ENCODE peak calls at places on chromosomes 13 and 19, in five cellular contexts. L is SK-N-SH, B is H1, T is GM12891, G is HepG2. N is an unnamed sample.

GRCh38 chr19:19562665-19563347 is 24.7 kb downstream of the CILP2 start:
- DNase-seq in T (no peak), G (no peak), L (no peak), B (no peak), N (no peak)

GRCh38 chr13:24459234-24459633 is 53.3 kb downstream of the PARP4 start:
- DNase-seq in G (no peak), T (peak), B (no peak), L (no peak), N (no peak)

GRCh38 chr13:28529836-28530235 is 34.9 kb upstream of the FLT1 start:
- DNase-seq in B (no peak), L (no peak), G (no peak), T (no peak), N (no peak)

GRCh38 chr13:22402682-22403081 is 731.8 kb downstream of the FGF9 start:
- DNase-seq in L (no peak), T (no peak), G (no peak), B (no peak), N (no peak)

GRCh38 chr13:108902557-108903155 is 273.2 kb downstream of the MYO16 start:
- DNase-seq in T (no peak), L (no peak), B (no peak), G (no peak), N (no peak)

GRCh38 chr13:102235689-102236088 is 166.2 kb downstream of the FGF14 start:
- DNase-seq in T (no peak), L (no peak), G (no peak), B (no peak), N (no peak)

GRCh38 chr19:22030680-22031079 is 19.9 kb upstream of the ZNF208 start:
- DNase-seq in B (no peak), L (no peak), T (no peak), G (no peak), N (no peak)

GRCh38 chr19:751501-752341 is 809 bp downstream of the MISP start:
- DNase-seq in B (no peak), L (peak), G (peak), T (no peak), N (no peak)

GRCh38 chr13:35872369-35872768 is 258.8 kb downstream of the DCLK1 start:
- DNase-seq in L (no peak), T (no peak), G (no peak), B (no peak), N (no peak)

GRCh38 chr13:35876601-35877000 is 254.6 kb downstream of the DCLK1 start:
- DNase-seq in G (no peak), T (no peak), B (no peak), L (no peak), N (no peak)

GRCh38 chr13:35879111-35879510 is 252.1 kb downstream of the DCLK1 start:
- DNase-seq in T (no peak), B (no peak), G (no peak), L (no peak), N (no peak)

GRCh38 chr13:35871561-35871960 is 259.6 kb downstream of the DCLK1 start:
- DNase-seq in L (no peak), G (no peak), T (no peak), B (no peak), N (no peak)

DNA sequence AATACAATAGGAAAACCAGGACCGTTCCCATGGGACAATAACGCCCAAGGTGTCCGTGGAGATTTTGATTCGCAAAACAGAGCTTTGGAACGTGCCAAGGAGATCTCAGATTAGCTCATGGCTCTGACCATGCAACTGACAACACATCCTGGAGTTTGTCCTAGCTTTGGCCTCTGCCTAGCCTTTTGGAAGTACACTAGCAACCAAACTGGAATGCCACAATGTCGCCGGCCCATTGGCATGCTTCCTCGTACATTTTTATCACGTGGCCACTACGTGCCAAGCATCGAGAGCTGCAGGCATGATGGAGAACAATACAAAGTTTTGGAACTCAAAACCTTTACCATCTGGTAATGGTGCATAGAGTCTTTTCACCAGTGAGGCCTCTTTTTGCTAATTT is 256.5 kb downstream of the DCLK1 start:
- DNase-seq in L (no peak), T (no peak), G (no peak), B (no peak), N (no peak)
- TF ChIP-seq POLR2AphosphoS5 in L (no peak), T (no peak), G (no peak), B (no peak), N (no peak)

GRCh38 chr19:35204799-35205732 is 23.5 kb downstream of the FAM187B start:
- DNase-seq in L (no peak), T (peak), G (no peak), B (no peak), N (no peak)
- TF ChIP-seq TAF1 in L (no peak), T (no peak), G (no peak), B (no peak), N (no peak)

DNA sequence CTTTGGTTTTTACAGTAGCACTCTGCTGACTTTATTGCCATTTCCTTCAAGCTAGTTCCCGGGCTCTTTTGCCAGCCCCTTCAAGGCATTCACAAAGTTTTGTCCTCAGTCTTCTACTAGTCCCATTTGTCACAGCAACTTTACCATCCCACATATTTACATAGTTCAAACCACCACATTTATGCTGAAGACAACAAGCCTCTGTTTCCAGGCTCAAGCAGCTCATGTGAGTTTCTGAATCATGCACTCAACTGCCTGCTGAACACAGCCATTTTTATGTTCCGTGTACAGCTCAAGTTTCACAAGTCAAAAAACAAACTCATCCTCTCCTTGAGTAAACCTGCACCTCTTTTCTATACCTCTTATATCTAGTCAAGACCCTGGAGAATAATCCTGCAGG is 977.0 kb upstream of the SLC10A2 start:
- DNase-seq in B (no peak), G (no peak), T (no peak), L (no peak), N (no peak)
- TF ChIP-seq POLR2AphosphoS5 in B (no peak), G (no peak), T (no peak), L (no peak), N (no peak)

DNA sequence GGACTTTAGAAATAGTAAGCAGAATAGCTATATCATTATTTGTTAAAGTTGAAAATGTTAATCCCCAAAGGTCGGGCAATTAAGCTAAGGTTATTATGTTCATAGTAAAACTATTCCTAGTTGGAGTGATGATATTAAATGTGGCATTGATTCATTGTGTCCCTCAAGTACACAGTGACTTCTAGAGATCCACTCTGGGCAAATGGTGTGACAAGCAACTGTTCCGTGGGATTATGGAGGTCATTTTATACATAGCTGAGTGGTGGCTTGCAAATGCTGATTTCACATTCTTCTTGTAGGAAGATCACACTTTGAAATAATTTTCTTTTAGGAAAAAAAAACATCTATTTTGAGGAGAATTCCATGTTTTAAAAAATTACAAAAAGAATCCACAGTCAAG is 317.8 kb downstream of the ATP8A2 start:
- DNase-seq in B (no peak), G (no peak), T (no peak), L (no peak), N (no peak)
- TF ChIP-seq TAF1 in B (no peak), G (no peak), T (no peak), L (no peak), N (no peak)

GRCh38 chr19:49436381-49437017 is 4.8 kb downstream of the SLC17A7 start:
- DNase-seq in G (no peak), B (peak), L (peak), T (no peak), N (no peak)
- TF ChIP-seq POLR2AphosphoS5 in G (no peak), B (no peak), L (no peak), T (no peak), N (no peak)

DNA sequence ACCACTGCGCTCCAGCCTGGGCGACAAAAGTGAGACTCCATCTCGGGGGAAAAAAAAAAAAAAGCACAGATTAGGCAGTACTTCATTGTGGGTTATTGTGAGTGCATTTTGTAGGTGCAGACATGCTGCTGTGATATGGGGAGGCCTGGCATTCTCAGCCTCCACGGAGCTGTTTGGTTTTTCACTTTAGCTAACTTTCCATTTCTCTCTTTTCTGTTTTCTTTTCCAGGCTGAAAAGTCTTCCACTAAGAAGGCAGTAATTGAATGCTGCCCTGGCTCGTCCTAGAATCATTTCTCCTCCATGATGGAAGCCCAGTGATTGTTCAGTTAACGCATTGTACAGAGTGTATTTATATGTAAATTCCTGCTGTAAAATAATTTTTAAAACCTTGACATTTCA is 2.0 kb upstream of the WDR88 start:
- DNase-seq in B (no peak), T (no peak), L (no peak), G (no peak), N (no peak)
- TF ChIP-seq TAF1 in B (no peak), T (no peak), L (no peak), G (no peak), N (no peak)

DNA sequence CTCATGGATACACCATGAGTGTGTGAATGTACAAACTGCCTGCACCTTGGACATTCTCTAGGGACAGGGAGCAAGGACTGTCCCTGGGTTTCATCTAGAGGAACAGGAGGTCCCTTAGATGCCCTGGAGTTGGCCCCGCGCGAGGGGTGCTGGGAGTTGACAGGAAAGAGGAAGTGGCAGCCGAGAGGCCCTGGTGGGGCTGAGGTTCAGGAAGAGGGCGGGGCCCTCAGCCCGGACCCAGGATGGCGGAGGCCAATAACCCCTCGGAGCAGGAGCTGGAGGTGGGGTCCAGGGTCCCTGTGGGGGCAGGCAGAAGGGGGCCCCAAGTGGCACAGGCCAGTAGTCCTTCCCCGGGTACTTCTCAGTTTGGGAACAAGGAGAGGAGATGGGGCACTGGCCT is 6.9 kb downstream of the PKN1 start:
- DNase-seq in B (no peak), L (no peak), G (no peak), T (peak), N (peak)
- TF ChIP-seq POLR2AphosphoS5 in B (no peak), L (no peak), G (no peak), T (peak), N (peak)

GRCh38 chr13:70634893-70635292 is 526.6 kb upstream of the KLHL1 start:
- DNase-seq in G (no peak), B (no peak), T (no peak), L (no peak), N (no peak)
- TF ChIP-seq TAF1 in G (no peak), B (no peak), T (no peak), L (no peak), N (no peak)